ENCODE peak calls at places on chromosomes 7 and 10, in ten cellular contexts. One of them, this sample, is unnamed. For H3K27me3, the result is how much of the 10 kb centered on the place peaks cover.

GRCh38 chr7:158588085-158588877 is 658 bp upstream of the PTPRN2 start:
- DNase-seq in HepG2: no peak
- DNase-seq in hepatocyte: peak
- DNase-seq in CD8-positive, alpha-beta T cell: no peak
- DNase-seq in IMR-90: no peak
- DNase-seq in astrocyte: no peak
- DNase-seq in Panc1: no peak
- DNase-seq in fibroblast of lung: no peak
- DNase-seq in psoas muscle: no peak
- DNase-seq in ascending aorta: no peak
- DNase-seq in this sample: no peak

GRCh38 chr7:11206131-11206921 is 232.7 kb downstream of the PHF14 start:
- DNase-seq in ascending aorta: no peak
- DNase-seq in hepatocyte: no peak
- DNase-seq in Panc1: no peak
- DNase-seq in IMR-90: no peak
- DNase-seq in fibroblast of lung: no peak
- DNase-seq in CD8-positive, alpha-beta T cell: no peak
- DNase-seq in HepG2: no peak
- DNase-seq in psoas muscle: no peak
- DNase-seq in astrocyte: no peak
- DNase-seq in this sample: no peak

GRCh38 chr7:78601728-78602127 is 803.2 kb downstream of the PHTF2 start:
- DNase-seq in ascending aorta: no peak
- DNase-seq in CD8-positive, alpha-beta T cell: no peak
- DNase-seq in psoas muscle: no peak
- DNase-seq in HepG2: no peak
- DNase-seq in IMR-90: peak
- DNase-seq in fibroblast of lung: no peak
- DNase-seq in astrocyte: no peak
- DNase-seq in hepatocyte: no peak
- DNase-seq in Panc1: no peak
- DNase-seq in this sample: no peak

GRCh38 chr7:159028456-159029401 is 115.9 kb downstream of the VIPR2 start:
- DNase-seq in psoas muscle: no peak
- DNase-seq in CD8-positive, alpha-beta T cell: no peak
- DNase-seq in hepatocyte: peak
- DNase-seq in ascending aorta: peak
- DNase-seq in Panc1: no peak
- DNase-seq in IMR-90: no peak
- DNase-seq in fibroblast of lung: no peak
- DNase-seq in astrocyte: no peak
- DNase-seq in HepG2: no peak
- DNase-seq in this sample: no peak

GRCh38 chr10:17643755-17644484 is at the start of gene STAM:
- DNase-seq in ascending aorta: peak
- DNase-seq in Panc1: peak
- DNase-seq in IMR-90: peak
- DNase-seq in astrocyte: peak
- DNase-seq in hepatocyte: peak
- DNase-seq in CD8-positive, alpha-beta T cell: peak
- DNase-seq in psoas muscle: peak
- DNase-seq in HepG2: peak
- DNase-seq in fibroblast of lung: peak
- DNase-seq in this sample: peak

GRCh38 chr10:61897671-61898434 is 3.6 kb upstream of the ARID5B start:
- DNase-seq in hepatocyte: peak
- DNase-seq in astrocyte: peak
- DNase-seq in Panc1: no peak
- DNase-seq in ascending aorta: peak
- DNase-seq in IMR-90: peak
- DNase-seq in HepG2: no peak
- DNase-seq in CD8-positive, alpha-beta T cell: no peak
- DNase-seq in fibroblast of lung: peak
- DNase-seq in psoas muscle: no peak
- DNase-seq in this sample: peak

GRCh38 chr10:79925614-79926013 is 23.3 kb downstream of the SFTPD start:
- DNase-seq in fibroblast of lung: no peak
- DNase-seq in Panc1: no peak
- DNase-seq in astrocyte: no peak
- DNase-seq in IMR-90: no peak
- DNase-seq in hepatocyte: no peak
- DNase-seq in ascending aorta: no peak
- DNase-seq in psoas muscle: no peak
- DNase-seq in HepG2: no peak
- DNase-seq in CD8-positive, alpha-beta T cell: no peak
- DNase-seq in this sample: no peak

GRCh38 chr10:32454148-32454547 is 8.2 kb downstream of the CCDC7 start:
- DNase-seq in Panc1: no peak
- DNase-seq in HepG2: no peak
- DNase-seq in hepatocyte: no peak
- DNase-seq in ascending aorta: no peak
- DNase-seq in fibroblast of lung: peak
- DNase-seq in IMR-90: peak
- DNase-seq in CD8-positive, alpha-beta T cell: no peak
- DNase-seq in astrocyte: no peak
- DNase-seq in psoas muscle: no peak
- DNase-seq in this sample: no peak

GRCh38 chr7:143426479-143427142 is 16.6 kb upstream of the TAS2R60 start:
- DNase-seq in CD8-positive, alpha-beta T cell: no peak
- DNase-seq in IMR-90: no peak
- DNase-seq in fibroblast of lung: no peak
- DNase-seq in hepatocyte: no peak
- DNase-seq in HepG2: no peak
- DNase-seq in astrocyte: no peak
- DNase-seq in Panc1: no peak
- DNase-seq in psoas muscle: no peak
- DNase-seq in ascending aorta: no peak
- DNase-seq in this sample: no peak

GRCh38 chr7:111735661-111736323 is 173.5 kb upstream of the IMMP2L start:
- DNase-seq in ascending aorta: peak
- DNase-seq in hepatocyte: peak
- DNase-seq in psoas muscle: no peak
- DNase-seq in CD8-positive, alpha-beta T cell: peak
- DNase-seq in fibroblast of lung: peak
- DNase-seq in astrocyte: peak
- DNase-seq in IMR-90: peak
- DNase-seq in HepG2: peak
- DNase-seq in Panc1: peak
- DNase-seq in this sample: no peak

GRCh38 chr7:44112231-44112996 is 8.3 kb downstream of the AEBP1 start:
- DNase-seq in hepatocyte: no peak
- DNase-seq in Panc1: no peak
- DNase-seq in ascending aorta: no peak
- DNase-seq in HepG2: no peak
- DNase-seq in IMR-90: no peak
- DNase-seq in fibroblast of lung: no peak
- DNase-seq in CD8-positive, alpha-beta T cell: no peak
- DNase-seq in astrocyte: no peak
- DNase-seq in psoas muscle: peak
- DNase-seq in this sample: no peak

GRCh38 chr7:151381333-151382078 is 28.3 kb downstream of the WDR86 start:
- DNase-seq in CD8-positive, alpha-beta T cell: peak
- DNase-seq in Panc1: no peak
- DNase-seq in fibroblast of lung: no peak
- DNase-seq in IMR-90: no peak
- DNase-seq in HepG2: no peak
- DNase-seq in astrocyte: no peak
- DNase-seq in ascending aorta: no peak
- DNase-seq in hepatocyte: no peak
- DNase-seq in psoas muscle: no peak
- DNase-seq in this sample: no peak

DNA sequence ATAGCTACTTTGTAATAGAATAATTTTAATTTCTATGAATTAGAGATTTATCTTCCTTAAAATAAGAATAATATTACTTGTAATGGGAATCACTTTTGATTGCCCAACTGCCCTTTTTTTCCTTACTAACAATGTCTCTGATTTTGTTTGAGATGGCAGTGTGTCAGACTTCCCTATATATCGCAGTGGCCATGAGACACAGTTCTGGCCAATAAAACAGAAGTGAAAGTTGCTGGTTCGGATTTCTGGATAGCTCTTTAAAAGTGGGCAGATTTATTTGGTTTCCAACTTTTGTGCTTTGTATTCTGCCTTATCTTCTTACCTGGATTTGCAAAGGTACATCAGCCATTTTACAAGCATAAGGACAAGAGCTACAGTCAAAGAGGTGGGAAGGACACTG is 170.2 kb downstream of the PPP1R17 start:
- DNase-seq in ascending aorta: no peak
- DNase-seq in HepG2: no peak
- DNase-seq in CD8-positive, alpha-beta T cell: no peak
- DNase-seq in psoas muscle: no peak
- DNase-seq in IMR-90: no peak
- DNase-seq in astrocyte: no peak
- DNase-seq in fibroblast of lung: no peak
- DNase-seq in hepatocyte: no peak
- DNase-seq in Panc1: no peak
- DNase-seq in this sample: no peak
- TF ChIP-seq CTCF in ascending aorta: no peak
- TF ChIP-seq CTCF in HepG2: no peak
- TF ChIP-seq CTCF in CD8-positive, alpha-beta T cell: no peak
- TF ChIP-seq CTCF in psoas muscle: no peak
- TF ChIP-seq CTCF in IMR-90: no peak
- TF ChIP-seq CTCF in astrocyte: no peak
- TF ChIP-seq CTCF in fibroblast of lung: no peak
- TF ChIP-seq CTCF in hepatocyte: no peak
- TF ChIP-seq CTCF in Panc1: no peak
- TF ChIP-seq CTCF in this sample: no peak

GRCh38 chr10:49656845-49657493 is 22.5 kb upstream of the C10orf53 start:
- DNase-seq in CD8-positive, alpha-beta T cell: no peak
- DNase-seq in fibroblast of lung: no peak
- DNase-seq in IMR-90: no peak
- DNase-seq in HepG2: no peak
- DNase-seq in astrocyte: no peak
- DNase-seq in Panc1: no peak
- DNase-seq in hepatocyte: no peak
- DNase-seq in psoas muscle: no peak
- DNase-seq in ascending aorta: peak
- DNase-seq in this sample: no peak
- H3K27me3 ChIP-seq in CD8-positive, alpha-beta T cell: under half
- H3K27me3 ChIP-seq in fibroblast of lung: under half
- H3K27me3 ChIP-seq in IMR-90: under half
- H3K27me3 ChIP-seq in HepG2: under half
- H3K27me3 ChIP-seq in astrocyte: under half
- H3K27me3 ChIP-seq in Panc1: under half
- H3K27me3 ChIP-seq in hepatocyte: under half
- H3K27me3 ChIP-seq in psoas muscle: under half
- H3K27me3 ChIP-seq in ascending aorta: under half
- H3K27me3 ChIP-seq in this sample: under half

DNA sequence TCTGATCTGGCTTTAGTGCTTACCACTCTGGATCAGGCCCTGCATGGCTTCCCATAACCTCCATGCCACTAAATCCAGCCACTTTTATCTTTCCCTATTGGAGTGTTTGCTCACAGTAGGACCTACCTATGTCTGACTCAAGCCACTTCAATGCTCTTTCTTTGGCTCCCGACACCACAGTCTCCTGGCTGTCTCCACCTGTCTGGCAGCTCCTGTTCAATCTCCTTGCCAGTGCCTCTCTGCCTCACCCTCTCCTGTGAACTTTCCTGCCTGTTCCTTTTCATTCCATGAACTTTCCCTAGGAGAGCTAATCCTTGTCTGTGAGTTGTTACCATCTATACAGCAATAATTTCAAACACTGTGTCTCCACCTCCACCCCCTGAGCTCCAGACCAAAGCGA is 82.6 kb upstream of the UCN3 start:
- DNase-seq in Panc1: no peak
- DNase-seq in astrocyte: no peak
- DNase-seq in IMR-90: no peak
- DNase-seq in psoas muscle: no peak
- DNase-seq in HepG2: no peak
- DNase-seq in ascending aorta: no peak
- DNase-seq in fibroblast of lung: no peak
- DNase-seq in hepatocyte: no peak
- DNase-seq in CD8-positive, alpha-beta T cell: no peak
- DNase-seq in this sample: peak
- H3K4me3 ChIP-seq in Panc1: no peak
- H3K4me3 ChIP-seq in astrocyte: no peak
- H3K4me3 ChIP-seq in IMR-90: no peak
- H3K4me3 ChIP-seq in psoas muscle: no peak
- H3K4me3 ChIP-seq in HepG2: no peak
- H3K4me3 ChIP-seq in ascending aorta: no peak
- H3K4me3 ChIP-seq in fibroblast of lung: no peak
- H3K4me3 ChIP-seq in hepatocyte: no peak
- H3K4me3 ChIP-seq in CD8-positive, alpha-beta T cell: no peak
- H3K4me3 ChIP-seq in this sample: no peak

GRCh38 chr7:138864667-138865066 is 66.7 kb upstream of the ATP6V0A4 start:
- DNase-seq in HepG2: no peak
- DNase-seq in CD8-positive, alpha-beta T cell: no peak
- DNase-seq in hepatocyte: no peak
- DNase-seq in astrocyte: peak
- DNase-seq in Panc1: no peak
- DNase-seq in ascending aorta: no peak
- DNase-seq in fibroblast of lung: peak
- DNase-seq in psoas muscle: no peak
- DNase-seq in IMR-90: peak
- DNase-seq in this sample: no peak

GRCh38 chr7:138866353-138866752 is 68.4 kb upstream of the ATP6V0A4 start:
- DNase-seq in fibroblast of lung: no peak
- DNase-seq in astrocyte: no peak
- DNase-seq in psoas muscle: no peak
- DNase-seq in CD8-positive, alpha-beta T cell: no peak
- DNase-seq in HepG2: no peak
- DNase-seq in hepatocyte: no peak
- DNase-seq in IMR-90: no peak
- DNase-seq in Panc1: no peak
- DNase-seq in ascending aorta: no peak
- DNase-seq in this sample: no peak

GRCh38 chr7:138867744-138868143 is 69.7 kb upstream of the ATP6V0A4 start:
- DNase-seq in IMR-90: no peak
- DNase-seq in hepatocyte: no peak
- DNase-seq in psoas muscle: no peak
- DNase-seq in HepG2: no peak
- DNase-seq in Panc1: no peak
- DNase-seq in ascending aorta: no peak
- DNase-seq in CD8-positive, alpha-beta T cell: no peak
- DNase-seq in fibroblast of lung: no peak
- DNase-seq in astrocyte: no peak
- DNase-seq in this sample: no peak

GRCh38 chr7:138863931-138864330 is 65.9 kb upstream of the ATP6V0A4 start:
- DNase-seq in IMR-90: no peak
- DNase-seq in Panc1: no peak
- DNase-seq in fibroblast of lung: no peak
- DNase-seq in CD8-positive, alpha-beta T cell: no peak
- DNase-seq in ascending aorta: no peak
- DNase-seq in hepatocyte: no peak
- DNase-seq in psoas muscle: no peak
- DNase-seq in astrocyte: no peak
- DNase-seq in HepG2: no peak
- DNase-seq in this sample: no peak

DNA sequence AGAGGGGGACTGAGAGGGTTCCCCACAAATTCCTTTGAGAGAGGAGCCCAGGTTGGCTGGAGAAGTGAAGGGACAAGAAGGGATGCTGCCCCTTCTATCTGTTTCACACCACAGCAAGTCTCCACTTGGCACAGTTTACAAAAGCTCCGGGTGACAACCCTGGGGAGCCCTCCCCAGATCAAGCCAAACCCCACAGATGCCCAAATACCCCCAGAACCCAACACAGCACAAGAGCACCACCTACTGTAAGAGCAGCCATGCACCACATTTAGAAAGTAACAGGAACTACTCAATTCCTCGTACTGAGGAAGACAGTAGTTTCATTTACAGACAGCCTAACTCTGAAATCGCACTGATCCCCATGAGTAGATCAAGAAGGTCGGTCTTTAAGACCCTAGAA is 67.8 kb upstream of the ATP6V0A4 start:
- DNase-seq in fibroblast of lung: no peak
- DNase-seq in hepatocyte: no peak
- DNase-seq in HepG2: no peak
- DNase-seq in Panc1: no peak
- DNase-seq in CD8-positive, alpha-beta T cell: no peak
- DNase-seq in astrocyte: no peak
- DNase-seq in IMR-90: no peak
- DNase-seq in psoas muscle: no peak
- DNase-seq in ascending aorta: no peak
- DNase-seq in this sample: no peak
- TF ChIP-seq CTCF in fibroblast of lung: peak
- TF ChIP-seq CTCF in hepatocyte: peak
- TF ChIP-seq CTCF in HepG2: peak
- TF ChIP-seq CTCF in Panc1: no peak
- TF ChIP-seq CTCF in CD8-positive, alpha-beta T cell: peak
- TF ChIP-seq CTCF in astrocyte: peak
- TF ChIP-seq CTCF in IMR-90: peak
- TF ChIP-seq CTCF in psoas muscle: no peak
- TF ChIP-seq CTCF in ascending aorta: no peak
- TF ChIP-seq CTCF in this sample: peak